ENCODE peak calls at places on chromosomes 5 and 9, in ten cellular contexts. W, U, Y, E, B, S, R, I, F and X are unnamed samples.
A peak's percentile ranks its signal among the peaks of the same experiment; 100 is the strongest.

GRCh38 chr5:138783976-138784375 is 30.8 kb downstream of the CTNNA1 start:
- DNase-seq in B (no peak), F (no peak), R (no peak), E (no peak), Y (no peak), I (no peak), U (no peak), S (no peak), W (no peak), X (no peak)

GRCh38 chr9:85377751-85378289 is 363.9 kb downstream of the AGTPBP1 start:
- DNase-seq in B (no peak), U (no peak), F (no peak), Y (no peak), I (no peak), E (no peak), W (no peak), S (no peak), R (no peak), X (no peak)

GRCh38 chr5:138699482-138699881 is 53.7 kb upstream of the CTNNA1 start:
- DNase-seq in R (no peak), W (no peak), S (no peak), E (no peak), B (no peak), F (no peak), Y (no peak), U (no peak), I (no peak), X (no peak)

GRCh38 chr9:109033941-109034700 is 20.8 kb upstream of the CTNNAL1 start:
- DNase-seq in Y (no peak), R (no peak), I (no peak), B (no peak), F (no peak), U (no peak), S (peak; percentile 36), W (no peak), E (no peak), X (no peak)

GRCh38 chr5:9707766-9708462 is 77.8 kb upstream of the TAS2R1 start:
- DNase-seq in E (no peak), W (no peak), Y (no peak), B (no peak), U (no peak), S (peak; percentile 27), F (no peak), I (no peak), R (no peak), X (no peak)

GRCh38 chr9:126294331-126295081 is 32.1 kb upstream of the MVB12B start:
- DNase-seq in U (no peak), S (no peak), W (no peak), Y (no peak), E (no peak), F (no peak), R (no peak), I (no peak), B (no peak), X (no peak)

GRCh38 chr9:109861499-109861898 is 81.5 kb downstream of the PALM2AKAP2 start:
- DNase-seq in W (no peak), Y (no peak), I (peak; percentile 19), S (peak; percentile 64), E (no peak), U (no peak), R (no peak), F (no peak), B (no peak), X (no peak)

GRCh38 chr5:103505581-103506305 is 56.8 kb downstream of the NUDT12 start:
- DNase-seq in Y (no peak), U (no peak), F (no peak), E (no peak), R (no peak), B (no peak), I (no peak), W (no peak), S (peak; percentile 90), X (no peak)

DNA sequence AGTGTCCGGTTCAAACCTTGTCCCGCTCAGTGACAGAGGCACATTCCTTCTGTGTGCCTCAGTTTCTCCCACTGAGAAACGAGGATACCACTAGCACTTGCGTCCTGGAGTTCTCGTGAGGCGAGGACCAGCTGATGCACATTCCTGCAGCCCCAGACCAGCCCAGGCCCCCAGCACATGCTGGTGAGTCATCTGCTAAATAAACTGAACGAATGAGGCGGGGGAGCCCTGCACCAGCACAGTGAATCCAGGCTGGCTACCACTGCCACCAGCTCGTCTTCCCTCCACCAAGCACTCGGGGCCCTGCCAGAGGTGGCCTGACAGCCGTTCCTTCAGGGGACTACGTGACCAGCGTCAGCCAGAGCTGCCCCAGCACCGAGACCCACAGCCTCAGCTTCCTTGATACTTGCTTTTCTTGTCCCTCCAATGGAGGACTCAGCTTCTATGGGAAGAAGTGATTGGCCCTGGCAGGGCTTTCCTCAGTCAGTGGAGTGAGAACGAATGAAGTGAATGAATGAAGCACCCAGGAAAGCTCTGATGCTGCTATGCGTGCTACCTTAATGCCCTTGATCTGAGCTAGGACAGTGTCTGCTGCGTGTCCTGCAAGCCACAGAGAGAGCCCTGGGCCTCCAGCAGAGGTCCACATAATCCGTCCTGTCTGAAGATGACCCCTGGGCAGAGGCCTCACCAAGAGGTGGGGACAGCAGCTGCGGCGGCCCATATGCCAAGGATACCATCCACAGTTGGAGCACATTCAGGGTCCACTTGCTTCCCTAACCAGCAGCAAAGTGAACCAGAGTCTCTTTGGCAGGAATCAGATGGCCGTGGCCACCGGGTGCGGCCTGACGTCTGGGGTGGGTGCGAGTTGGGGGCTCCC is 13.5 kb upstream of the BARX1 start:
- DNase-seq in S (no peak), U (no peak), R (no peak), F (no peak), B (no peak), I (no peak), W (no peak), E (no peak), Y (peak; percentile 2), X (no peak)
- H3K36me3 ChIP-seq in S (no peaks in the 10 kb centered on the region), U (no peaks in the 10 kb centered on the region), R (no peaks in the 10 kb centered on the region), F (no peaks in the 10 kb centered on the region), B (no peaks in the 10 kb centered on the region), I (no peaks in the 10 kb centered on the region), W (no peaks in the 10 kb centered on the region), E (peaks cover 7% of the 10 kb centered on the region), Y (no peaks in the 10 kb centered on the region), X (no peaks in the 10 kb centered on the region)

GRCh38 chr5:122447072-122447471 is 135.0 kb downstream of the SNCAIP start:
- DNase-seq in E (no peak), W (no peak), I (no peak), F (no peak), S (no peak), R (no peak), U (no peak), B (no peak), Y (no peak), X (no peak)

GRCh38 chr5:122442938-122443337 is 130.9 kb downstream of the SNCAIP start:
- DNase-seq in B (no peak), Y (no peak), F (no peak), R (no peak), W (no peak), S (no peak), I (no peak), U (no peak), E (no peak), X (no peak)

GRCh38 chr5:122445070-122445469 is 133.0 kb downstream of the SNCAIP start:
- DNase-seq in S (no peak), U (no peak), E (no peak), B (no peak), Y (no peak), W (no peak), F (no peak), R (no peak), I (no peak), X (no peak)

GRCh38 chr5:122447941-122448340 is 135.9 kb downstream of the SNCAIP start:
- DNase-seq in F (no peak), U (no peak), Y (no peak), B (no peak), I (no peak), S (no peak), W (no peak), E (no peak), R (no peak), X (no peak)

DNA sequence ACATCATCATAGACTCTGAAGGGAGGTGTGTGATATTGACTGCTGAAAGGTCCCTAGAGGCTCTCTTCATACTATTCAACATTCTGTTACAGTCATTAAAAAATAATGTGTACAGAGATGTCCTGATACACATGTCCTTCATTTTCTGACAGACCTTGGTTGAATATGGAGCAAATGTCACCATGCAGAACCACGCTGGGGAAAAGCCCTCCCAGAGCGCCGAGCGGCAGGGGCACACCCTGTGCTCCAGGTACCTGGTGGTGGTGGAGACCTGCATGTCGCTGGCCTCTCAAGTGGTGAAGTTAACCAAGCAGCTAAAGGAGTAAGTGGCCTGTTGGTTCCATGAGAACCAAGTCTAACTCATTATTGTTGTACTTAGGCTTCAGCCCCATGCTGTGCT is 132.4 kb downstream of the SNCAIP start:
- DNase-seq in R (no peak), E (no peak), I (no peak), F (no peak), Y (no peak), W (no peak), U (no peak), B (no peak), S (no peak), X (no peak)
- H3K9me3 ChIP-seq in R (no peaks in the 10 kb centered on the region), E (no peaks in the 10 kb centered on the region), I (no peaks in the 10 kb centered on the region), F (no peaks in the 10 kb centered on the region), Y (no peaks in the 10 kb centered on the region), W (no peaks in the 10 kb centered on the region), U (no peaks in the 10 kb centered on the region), B (no peaks in the 10 kb centered on the region), S (no peaks in the 10 kb centered on the region), X (no peaks in the 10 kb centered on the region)

DNA sequence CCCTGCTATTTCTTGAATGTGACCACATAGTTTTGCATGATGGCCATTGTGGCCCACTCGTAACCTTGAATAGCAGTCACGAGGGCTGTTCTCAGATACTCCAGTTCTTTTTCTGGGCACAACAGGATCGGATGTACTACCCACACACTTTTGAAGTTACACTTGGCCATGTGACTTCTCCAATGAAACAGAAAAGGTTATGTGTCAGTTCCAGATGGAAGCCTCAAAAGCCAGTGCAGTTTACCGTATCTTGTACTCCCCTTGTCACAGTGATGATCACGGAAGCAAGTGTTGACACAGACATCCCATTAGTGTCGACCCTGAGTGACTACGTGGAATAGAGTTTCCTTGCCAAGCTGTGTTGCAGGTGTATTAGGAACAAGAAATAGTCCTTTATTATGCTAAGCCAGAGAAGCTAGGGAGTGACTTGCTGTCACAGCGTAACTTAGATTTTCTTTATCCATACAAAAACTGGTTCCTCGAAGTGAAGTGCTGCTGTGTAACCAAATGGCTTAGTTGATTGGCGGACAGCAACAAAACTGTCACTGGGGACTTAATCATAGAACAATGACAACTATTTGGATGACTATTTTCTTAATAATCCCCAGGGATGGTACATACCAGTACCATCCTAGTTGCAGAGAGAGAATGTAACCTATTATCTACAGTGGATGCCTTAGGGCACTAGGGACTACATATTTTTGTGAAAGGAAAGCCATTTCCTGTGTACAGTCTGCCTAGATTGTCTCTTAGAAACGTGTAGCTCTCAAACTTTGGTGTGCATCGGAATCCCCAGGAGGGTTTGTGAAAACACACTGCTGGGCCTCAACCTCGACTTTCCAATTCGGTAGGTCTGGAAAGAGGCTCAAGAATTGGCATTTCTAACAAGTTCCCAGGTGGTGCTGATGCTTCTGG is 90.1 kb upstream of the DMRT1 start:
- DNase-seq in R (no peak), W (no peak), Y (no peak), S (peak; percentile 56), I (no peak), F (no peak), B (no peak), E (no peak), U (no peak), X (no peak)
- H3K4me3 ChIP-seq in R (no peak overlapping the region), W (no peak overlapping the region), Y (no peak overlapping the region), S (peak overlapping the region; percentile 23), I (no peak overlapping the region), F (no peak overlapping the region), B (no peak overlapping the region), E (no peak overlapping the region), U (no peak overlapping the region), X (no peak overlapping the region)

DNA sequence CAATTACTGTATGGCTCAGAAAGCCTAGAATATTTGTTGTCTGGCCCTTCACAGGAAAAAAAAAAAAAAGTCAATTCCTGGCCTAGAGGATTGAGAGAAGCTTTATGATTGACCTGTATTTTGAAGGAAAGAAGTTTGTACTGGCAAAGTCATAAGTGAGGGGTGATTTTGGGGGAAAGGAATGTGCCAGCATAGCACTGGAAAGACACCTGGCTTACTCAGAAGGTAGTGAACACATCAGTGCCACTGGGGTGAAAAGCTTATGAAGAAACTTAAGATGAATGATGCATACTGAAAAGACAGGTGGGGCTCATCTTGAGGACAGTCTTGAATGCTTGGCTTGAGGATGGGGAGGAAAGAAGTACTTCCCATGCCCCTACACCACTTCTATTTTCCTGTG is 127.9 kb upstream of the RASA1 start:
- DNase-seq in B (no peak), E (no peak), I (no peak), R (no peak), U (no peak), Y (no peak), W (no peak), S (no peak), F (no peak), X (no peak)
- H3K36me3 ChIP-seq in B (no peaks in the 10 kb centered on the region), E (no peaks in the 10 kb centered on the region), I (no peaks in the 10 kb centered on the region), R (no peaks in the 10 kb centered on the region), U (no peaks in the 10 kb centered on the region), Y (no peaks in the 10 kb centered on the region), W (no peaks in the 10 kb centered on the region), S (no peaks in the 10 kb centered on the region), F (no peaks in the 10 kb centered on the region), X (no peaks in the 10 kb centered on the region)